ENCODE peak calls at places on chromosome 6, in nine cellular contexts. S is foreskin fibroblast; C is AG08396; M is GM18507; P is mesendoderm; X is AG09319; B is hypothalamus; W is activated CD4-positive, alpha-beta T cell treated with anti-CD3 and anti-CD28 coated beads, Interleukin-2, amount 10 ng/mL, durations not matched to agents 7 days and 5 days; E is activated T-helper 2 cell treated with anti-CD3 and anti-CD28 coated beads, Interferon-gamma antibody, Interleukin-2, Interleukin-4, amounts not matched to agents 10 μg/mL and 5 μg/mL and 100 μg/mL, durations not matched to agents 14 hours and 24 hours and 36 hours. O is an unnamed sample.

GRCh38 chr6:71077655-71078054 is 120.8 kb upstream of the B3GAT2 start:
- DNase-seq in S (no peak), C (no peak), M (no peak), P (no peak), X (no peak), B (no peak), W (no peak), E (no peak), O (no peak)

GRCh38 chr6:82331031-82331773 is 32.4 kb upstream of the TPBG start:
- DNase-seq in S (peak), C (peak), M (no peak), P (peak), X (peak), B (no peak), W (no peak), E (no peak), O (peak)

GRCh38 chr6:129567374-129567773 is 142.6 kb downstream of the ARHGAP18 start:
- DNase-seq in S (no peak), C (no peak), M (no peak), P (peak), X (no peak), B (no peak), W (peak), E (no peak), O (no peak)

GRCh38 chr6:158666637-158667359 is 16.9 kb downstream of the SYTL3 start:
- DNase-seq in S (peak), C (peak), M (no peak), P (no peak), X (peak), B (no peak), W (no peak), E (no peak), O (no peak)

GRCh38 chr6:19024737-19025136 is 637.6 kb downstream of the RNF144B start:
- DNase-seq in S (peak), C (no peak), M (no peak), P (peak), X (no peak), B (no peak), W (no peak), E (no peak), O (no peak)

GRCh38 chr6:55925292-55925691 is 49.9 kb upstream of the BMP5 start:
- DNase-seq in S (peak), C (peak), M (no peak), P (no peak), X (no peak), B (no peak), W (no peak), E (no peak), O (peak)

GRCh38 chr6:93550551-93551276 is 131.4 kb upstream of the EPHA7 start:
- DNase-seq in S (peak), C (no peak), M (no peak), P (no peak), X (no peak), B (no peak), W (no peak), E (no peak), O (no peak)

GRCh38 chr6:1136415-1136774 is 175.5 kb upstream of the FOXQ1 start:
- DNase-seq in S (peak), C (peak), M (no peak), P (no peak), X (peak), B (peak), W (no peak), E (no peak), O (no peak)

GRCh38 chr6:106569444-106569843 is 59.9 kb downstream of the RTN4IP1 start:
- DNase-seq in S (peak), C (no peak), M (no peak), P (no peak), X (no peak), B (no peak), W (no peak), E (no peak), O (no peak)

GRCh38 chr6:14660767-14661166 is 543.2 kb downstream of the CD83 start:
- DNase-seq in S (no peak), C (no peak), M (no peak), P (no peak), X (no peak), B (no peak), W (no peak), E (no peak), O (no peak)

GRCh38 chr6:106097368-106098231 is 11.5 kb downstream of the PRDM1 start:
- DNase-seq in S (peak), C (no peak), M (no peak), P (peak), X (peak), B (no peak), W (peak), E (peak), O (no peak)

GRCh38 chr6:149840345-149841075 is 23.6 kb downstream of the LRP11 start:
- DNase-seq in S (peak), C (peak), M (no peak), P (peak), X (peak), B (peak), W (peak), E (peak), O (no peak)

GRCh38 chr6:169313347-169314010 is 59.8 kb upstream of the THBS2 start:
- DNase-seq in S (no peak), C (no peak), M (no peak), P (no peak), X (no peak), B (no peak), W (no peak), E (no peak), O (no peak)

GRCh38 chr6:106688177-106688951 is 59.0 kb downstream of the QRSL1 start:
- DNase-seq in S (no peak), C (no peak), M (no peak), P (no peak), X (no peak), B (no peak), W (no peak), E (no peak), O (no peak)

GRCh38 chr6:84967389-84967788 is 203.0 kb upstream of the TBX18 start:
- DNase-seq in S (peak), C (peak), M (no peak), P (peak), X (peak), B (no peak), W (no peak), E (no peak), O (no peak)

GRCh38 chr6:163828038-163828790 is 413.7 kb downstream of the QKI start:
- DNase-seq in S (no peak), C (peak), M (no peak), P (no peak), X (no peak), B (no peak), W (no peak), E (no peak), O (no peak)